ENCODE peak calls at places on chromosomes 13 and 19, in five cellular contexts. One of them, this sample, is unnamed. For H3K9me3, the result is how much of the 10 kb centered on the place peaks cover.

GRCh38 chr19:57231686-57232085 is 863 bp downstream of the AURKC start:
- DNase-seq in right cardiac atrium: no peak
- DNase-seq in right atrium auricular region: peak
- DNase-seq in HCT116: no peak
- DNase-seq in heart left ventricle: no peak
- DNase-seq in this sample: no peak

GRCh38 chr19:15438577-15438976 is 11.2 kb downstream of the WIZ start:
- DNase-seq in right atrium auricular region: no peak
- DNase-seq in HCT116: no peak
- DNase-seq in right cardiac atrium: no peak
- DNase-seq in heart left ventricle: no peak
- DNase-seq in this sample: no peak

GRCh38 chr13:102580552-102581169 is 16.1 kb upstream of the TPP2 start:
- DNase-seq in HCT116: peak
- DNase-seq in right cardiac atrium: no peak
- DNase-seq in heart left ventricle: no peak
- DNase-seq in right atrium auricular region: no peak
- DNase-seq in this sample: no peak

GRCh38 chr13:21181671-21182070 is 5.2 kb downstream of the MRPL57 start:
- DNase-seq in HCT116: no peak
- DNase-seq in right cardiac atrium: no peak
- DNase-seq in heart left ventricle: no peak
- DNase-seq in right atrium auricular region: no peak
- DNase-seq in this sample: no peak

GRCh38 chr13:100088648-100089601 is at the start of gene PCCA:
- DNase-seq in right cardiac atrium: peak
- DNase-seq in heart left ventricle: peak
- DNase-seq in HCT116: peak
- DNase-seq in right atrium auricular region: peak
- DNase-seq in this sample: peak

GRCh38 chr19:1591421-1592022 is 1.1 kb downstream of the MBD3 start:
- DNase-seq in right atrium auricular region: no peak
- DNase-seq in heart left ventricle: no peak
- DNase-seq in right cardiac atrium: no peak
- DNase-seq in HCT116: no peak
- DNase-seq in this sample: no peak

GRCh38 chr13:109336730-109337129 is 449.7 kb downstream of the IRS2 start:
- DNase-seq in right atrium auricular region: no peak
- DNase-seq in HCT116: no peak
- DNase-seq in right cardiac atrium: no peak
- DNase-seq in heart left ventricle: no peak
- DNase-seq in this sample: no peak

GRCh38 chr13:36072127-36072526 is 59.1 kb downstream of the DCLK1 start:
- DNase-seq in heart left ventricle: no peak
- DNase-seq in HCT116: no peak
- DNase-seq in right cardiac atrium: no peak
- DNase-seq in right atrium auricular region: no peak
- DNase-seq in this sample: no peak

GRCh38 chr13:76222511-76222910 is 586.4 kb downstream of the LMO7 start:
- DNase-seq in right atrium auricular region: no peak
- DNase-seq in heart left ventricle: no peak
- DNase-seq in HCT116: no peak
- DNase-seq in right cardiac atrium: no peak
- DNase-seq in this sample: no peak

GRCh38 chr19:11159598-11160001 is 4.0 kb upstream of the SPC24 start:
- DNase-seq in heart left ventricle: no peak
- DNase-seq in HCT116: no peak
- DNase-seq in right cardiac atrium: peak
- DNase-seq in right atrium auricular region: peak
- DNase-seq in this sample: no peak

GRCh38 chr19:4606921-4607678 is 32.2 kb upstream of the TNFAIP8L1 start:
- DNase-seq in HCT116: no peak
- DNase-seq in heart left ventricle: peak
- DNase-seq in right cardiac atrium: peak
- DNase-seq in right atrium auricular region: no peak
- DNase-seq in this sample: no peak

GRCh38 chr19:16293133-16294085 is 31.2 kb upstream of the KLF2 start:
- DNase-seq in HCT116: no peak
- DNase-seq in right cardiac atrium: peak
- DNase-seq in heart left ventricle: peak
- DNase-seq in right atrium auricular region: peak
- DNase-seq in this sample: no peak

GRCh38 chr19:39402417-39403297 is 4.0 kb upstream of the ZFP36 start:
- DNase-seq in right atrium auricular region: peak
- DNase-seq in HCT116: peak
- DNase-seq in right cardiac atrium: peak
- DNase-seq in heart left ventricle: peak
- DNase-seq in this sample: peak

GRCh38 chr13:100564444-100565223 is 24.0 kb downstream of the GGACT start:
- DNase-seq in HCT116: no peak
- DNase-seq in heart left ventricle: no peak
- DNase-seq in right cardiac atrium: no peak
- DNase-seq in right atrium auricular region: no peak
- DNase-seq in this sample: no peak

GRCh38 chr19:6499052-6499790 is 2.9 kb downstream of the TUBB4A start:
- DNase-seq in right atrium auricular region: no peak
- DNase-seq in heart left ventricle: no peak
- DNase-seq in HCT116: no peak
- DNase-seq in right cardiac atrium: no peak
- DNase-seq in this sample: no peak

GRCh38 chr13:51764184-51765141 is 39.5 kb downstream of the DHRS12 start:
- DNase-seq in HCT116: no peak
- DNase-seq in right atrium auricular region: peak
- DNase-seq in right cardiac atrium: peak
- DNase-seq in heart left ventricle: peak
- DNase-seq in this sample: peak

GRCh38 chr19:15374796-15375440 is 4.7 kb downstream of the AKAP8 start:
- DNase-seq in right atrium auricular region: peak
- DNase-seq in right cardiac atrium: peak
- DNase-seq in heart left ventricle: peak
- DNase-seq in HCT116: no peak
- DNase-seq in this sample: no peak

GRCh38 chr19:50341091-50341564 is 12.0 kb upstream of the KCNC3 start:
- DNase-seq in HCT116: no peak
- DNase-seq in right cardiac atrium: no peak
- DNase-seq in heart left ventricle: no peak
- DNase-seq in right atrium auricular region: no peak
- DNase-seq in this sample: no peak

GRCh38 chr13:46469064-46469463 is 82.0 kb upstream of the RUBCNL start:
- DNase-seq in right atrium auricular region: no peak
- DNase-seq in right cardiac atrium: no peak
- DNase-seq in heart left ventricle: no peak
- DNase-seq in HCT116: no peak
- DNase-seq in this sample: no peak

GRCh38 chr19:42325896-42326771 is 699 bp downstream of the MEGF8 start:
- DNase-seq in right atrium auricular region: peak
- DNase-seq in right cardiac atrium: no peak
- DNase-seq in heart left ventricle: no peak
- DNase-seq in HCT116: no peak
- DNase-seq in this sample: no peak

GRCh38 chr13:38334845-38335244 is 14.8 kb upstream of the UFM1 start:
- DNase-seq in right cardiac atrium: no peak
- DNase-seq in heart left ventricle: no peak
- DNase-seq in HCT116: no peak
- DNase-seq in right atrium auricular region: no peak
- DNase-seq in this sample: no peak

GRCh38 chr19:31119951-31120690 is 229.1 kb downstream of the TSHZ3 start:
- DNase-seq in right atrium auricular region: no peak
- DNase-seq in heart left ventricle: no peak
- DNase-seq in HCT116: no peak
- DNase-seq in right cardiac atrium: no peak
- DNase-seq in this sample: no peak

GRCh38 chr13:20769091-20769490 is 4.7 kb downstream of the EEF1AKMT1 start:
- DNase-seq in right atrium auricular region: no peak
- DNase-seq in heart left ventricle: no peak
- DNase-seq in HCT116: no peak
- DNase-seq in right cardiac atrium: no peak
- DNase-seq in this sample: no peak

GRCh38 chr13:109096101-109096500 is 466.7 kb downstream of the MYO16 start:
- DNase-seq in right cardiac atrium: no peak
- DNase-seq in HCT116: no peak
- DNase-seq in heart left ventricle: no peak
- DNase-seq in right atrium auricular region: no peak
- DNase-seq in this sample: no peak

GRCh38 chr19:45876411-45877197 is 9.3 kb downstream of the IRF2BP1 start:
- DNase-seq in heart left ventricle: peak
- DNase-seq in right atrium auricular region: no peak
- DNase-seq in right cardiac atrium: peak
- DNase-seq in HCT116: no peak
- DNase-seq in this sample: no peak

GRCh38 chr19:9289231-9289884 is 20.3 kb downstream of the ZNF699 start:
- DNase-seq in right cardiac atrium: no peak
- DNase-seq in heart left ventricle: no peak
- DNase-seq in HCT116: no peak
- DNase-seq in right atrium auricular region: no peak
- DNase-seq in this sample: no peak
- H3K9me3 ChIP-seq in right cardiac atrium: under half
- H3K9me3 ChIP-seq in heart left ventricle: under half
- H3K9me3 ChIP-seq in HCT116: under half
- H3K9me3 ChIP-seq in right atrium auricular region: under half
- H3K9me3 ChIP-seq in this sample: under half

DNA sequence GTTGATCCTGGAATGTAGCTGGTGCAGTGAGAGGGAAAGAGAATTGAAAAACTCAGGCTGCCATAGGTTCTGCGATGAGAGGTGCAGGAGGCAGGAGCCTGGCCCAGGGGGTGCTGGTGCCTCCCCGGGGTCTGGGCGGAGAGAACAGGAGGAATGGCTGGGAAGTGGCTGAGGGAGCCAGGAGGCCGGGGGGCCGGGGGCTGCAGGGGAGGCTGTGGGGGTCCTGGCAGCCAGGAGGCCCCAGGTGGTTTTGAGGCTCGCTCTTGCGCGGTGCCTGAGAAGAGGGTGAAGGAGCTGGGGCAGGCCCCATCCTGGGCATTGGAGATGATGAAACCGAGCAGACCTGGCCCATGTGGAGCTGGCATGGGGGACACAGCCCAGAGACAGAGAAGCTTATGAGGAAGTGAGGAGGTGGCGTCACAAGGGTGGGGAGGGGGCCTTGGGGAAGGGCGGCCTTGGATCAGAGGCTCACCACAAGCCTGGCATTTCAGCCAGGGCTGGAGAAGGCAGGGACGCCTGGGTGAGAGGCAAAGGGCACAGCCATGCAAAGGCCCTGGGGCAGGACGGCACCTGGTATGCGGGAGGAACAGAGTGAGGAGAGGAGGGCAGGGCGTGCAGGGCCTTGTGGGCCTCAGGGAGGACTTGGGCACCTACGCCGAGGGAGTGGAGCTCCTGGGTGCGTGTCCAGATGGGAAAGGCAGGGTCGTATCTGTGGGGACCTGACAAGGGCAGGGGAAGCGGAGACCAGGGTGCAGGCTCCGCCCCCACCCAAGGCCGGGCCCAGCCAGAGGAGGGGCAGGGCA is 1.3 kb upstream of the TEKTIP1 start:
- DNase-seq in heart left ventricle: no peak
- DNase-seq in right atrium auricular region: no peak
- DNase-seq in right cardiac atrium: no peak
- DNase-seq in HCT116: no peak
- DNase-seq in this sample: no peak
- H3K4me3 ChIP-seq in heart left ventricle: no peak
- H3K4me3 ChIP-seq in right atrium auricular region: no peak
- H3K4me3 ChIP-seq in right cardiac atrium: no peak
- H3K4me3 ChIP-seq in HCT116: no peak
- H3K4me3 ChIP-seq in this sample: no peak

DNA sequence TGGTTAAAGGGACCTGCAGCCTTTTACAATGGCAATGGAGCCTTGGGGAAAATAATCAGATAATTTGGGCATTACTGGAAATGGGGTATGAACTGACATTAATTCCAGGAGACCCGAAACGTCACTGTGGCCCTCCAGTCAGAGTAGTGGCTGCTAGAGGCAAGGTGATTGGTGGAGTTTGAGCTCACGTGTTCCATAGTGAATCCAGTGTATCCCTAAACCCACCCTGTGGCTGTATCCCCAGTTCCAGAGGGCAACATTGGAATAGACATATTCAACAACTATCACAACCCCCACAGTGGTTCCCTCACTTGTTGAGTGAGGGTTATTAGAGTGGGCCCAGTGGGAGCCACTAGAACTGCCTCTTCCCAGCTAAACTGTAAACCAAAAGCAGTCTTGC is 3.3 kb upstream of the LILRA2 start:
- DNase-seq in right atrium auricular region: no peak
- DNase-seq in right cardiac atrium: no peak
- DNase-seq in HCT116: no peak
- DNase-seq in heart left ventricle: no peak
- DNase-seq in this sample: no peak
- H3K9me3 ChIP-seq in right atrium auricular region: under half
- H3K9me3 ChIP-seq in right cardiac atrium: under half
- H3K9me3 ChIP-seq in HCT116: under half
- H3K9me3 ChIP-seq in heart left ventricle: under half
- H3K9me3 ChIP-seq in this sample: under half

GRCh38 chr13:110820311-110820710 is 94.6 kb downstream of the ANKRD10 start:
- DNase-seq in heart left ventricle: no peak
- DNase-seq in HCT116: no peak
- DNase-seq in right cardiac atrium: no peak
- DNase-seq in right atrium auricular region: no peak
- DNase-seq in this sample: no peak

GRCh38 chr13:110818747-110819146 is 96.1 kb downstream of the ANKRD10 start:
- DNase-seq in right atrium auricular region: no peak
- DNase-seq in right cardiac atrium: no peak
- DNase-seq in HCT116: no peak
- DNase-seq in heart left ventricle: no peak
- DNase-seq in this sample: no peak

GRCh38 chr13:110817143-110817542 is 97.7 kb downstream of the ANKRD10 start:
- DNase-seq in HCT116: no peak
- DNase-seq in right atrium auricular region: no peak
- DNase-seq in heart left ventricle: no peak
- DNase-seq in right cardiac atrium: no peak
- DNase-seq in this sample: no peak

GRCh38 chr13:110816500-110816899 is 98.4 kb downstream of the ANKRD10 start:
- DNase-seq in heart left ventricle: no peak
- DNase-seq in right cardiac atrium: no peak
- DNase-seq in HCT116: no peak
- DNase-seq in right atrium auricular region: no peak
- DNase-seq in this sample: no peak

DNA sequence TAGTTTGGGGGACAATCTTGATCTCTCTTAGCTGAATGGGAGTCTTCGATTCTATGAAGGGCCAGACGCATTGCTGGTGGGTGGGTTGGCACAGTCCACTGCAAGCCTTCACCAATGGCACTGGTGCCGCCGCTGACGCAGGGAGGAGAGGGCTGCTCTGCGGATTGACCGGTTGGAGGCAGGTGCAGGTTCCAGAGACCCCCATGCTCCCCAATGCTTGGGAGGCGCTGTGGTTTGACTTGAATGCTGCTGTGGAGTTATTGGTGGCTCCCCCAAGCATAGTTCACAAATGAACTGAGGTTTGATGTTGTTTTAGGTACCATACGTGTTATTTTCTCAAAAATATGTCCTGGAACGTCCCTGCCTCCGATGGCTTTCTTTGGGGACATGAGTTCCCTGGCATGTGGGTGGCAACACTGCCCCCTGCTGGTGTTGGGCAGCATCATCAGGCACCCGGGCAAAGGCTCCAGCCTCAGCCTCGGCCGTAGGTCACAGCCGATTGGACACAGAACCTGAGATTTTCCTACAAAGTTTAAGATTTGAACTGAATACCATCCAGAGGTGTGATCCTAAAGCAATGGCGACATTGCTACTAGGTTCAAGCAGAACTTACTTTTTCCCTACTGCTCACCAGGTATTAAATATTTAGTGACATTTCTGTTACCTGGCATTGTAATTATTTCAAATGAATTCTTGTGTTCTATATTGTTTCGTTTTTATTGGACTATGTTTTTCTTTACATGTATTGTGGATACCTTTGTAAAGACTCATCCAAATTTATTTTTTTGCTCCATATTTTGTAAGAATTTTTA is 95.5 kb downstream of the ANKRD10 start:
- DNase-seq in heart left ventricle: peak
- DNase-seq in HCT116: peak
- DNase-seq in right cardiac atrium: peak
- DNase-seq in right atrium auricular region: peak
- DNase-seq in this sample: peak
- H3K4me3 ChIP-seq in heart left ventricle: no peak
- H3K4me3 ChIP-seq in HCT116: peak
- H3K4me3 ChIP-seq in right cardiac atrium: no peak
- H3K4me3 ChIP-seq in right atrium auricular region: no peak
- H3K4me3 ChIP-seq in this sample: no peak